ENCODE peak calls at places on chromosomes 12 and 14, in eight cellular contexts. H is T-helper 9 cell, B is Right ventricle myocardium superior, V is HEK293T, G is lower lobe of right lung, D is nephron progenitor cell, Q is PC-9, Z is NCI-H1694 treated with DMSO at 0.1 percent for 48 hours. J is an unnamed sample.

GRCh38 chr12:80937391-80938238 is at the start of gene LIN7A:
- DNase-seq in V (peak; percentile 45), B (peak; percentile 77), G (peak; percentile 62), D (peak; percentile 69), H (no peak), Z (no peak), Q (peak; percentile 9), J (no peak)

GRCh38 chr14:52268191-52269061 is 928 bp downstream of the PTGDR start:
- DNase-seq in Q (no peak), H (peak; percentile 14), D (peak; percentile 59), B (peak; percentile 45), Z (peak; percentile 3), V (no peak), G (no peak), J (no peak)

GRCh38 chr14:99063620-99064225 is 208.3 kb downstream of the BCL11B start:
- DNase-seq in B (no peak), H (no peak), V (no peak), G (no peak), D (no peak), Q (no peak), Z (no peak), J (no peak)

GRCh38 chr12:52206309-52207040 is 14.7 kb upstream of the KRT80 start:
- DNase-seq in Z (no peak), H (no peak), V (no peak), D (no peak), G (peak; percentile 34), B (peak; percentile 17), Q (peak; percentile 69), J (no peak)

GRCh38 chr12:112977139-112977538 is 1.2 kb upstream of the OAS2 start:
- DNase-seq in D (no peak), V (no peak), G (no peak), H (no peak), Z (no peak), Q (no peak), B (no peak), J (no peak)

GRCh38 chr12:22333751-22334695 is 484 bp downstream of the ST8SIA1 start:
- DNase-seq in D (peak; percentile 44), B (peak; percentile 50), Q (no peak), V (peak; percentile 26), H (peak; percentile 18), Z (no peak), G (peak; percentile 49), J (no peak)

GRCh38 chr12:50615534-50616296 is 110.9 kb downstream of the DIP2B start:
- DNase-seq in V (no peak), D (no peak), Q (peak; percentile 21), H (no peak), G (no peak), Z (no peak), B (no peak), J (peak; percentile 77)

GRCh38 chr12:32502693-32503510 is 103.5 kb downstream of the FGD4 start:
- DNase-seq in V (no peak), H (no peak), B (no peak), Q (no peak), Z (peak; percentile 63), D (no peak), G (no peak), J (no peak)

GRCh38 chr14:106845286-106846087 is 1319.1 kb downstream of the TMEM121 start:
- DNase-seq in G (peak; percentile 79), B (no peak), Z (no peak), D (no peak), V (no peak), Q (peak; percentile 46), H (no peak), J (peak; percentile 66)